ENCODE peak calls at places on chromosomes 2 and 18, in four cellular contexts. D is K562, Y is GM12878, L is HepG2. C is an unnamed sample.

GRCh38 chr2:85106489-85107180 is 26.6 kb upstream of the TCF7L1 start:
- DNase-seq in Y (no peak), L (no peak), D (no peak), C (no peak)

GRCh38 chr2:176642074-176642473 is 372.8 kb downstream of the MTX2 start:
- DNase-seq in L (no peak), D (no peak), Y (peak; percentile 23), C (no peak)

GRCh38 chr2:100945433-100945740 is 56.7 kb upstream of the RPL31 start:
- DNase-seq in L (no peak), Y (no peak), D (no peak), C (no peak)

GRCh38 chr18:13543811-13544732 is 182.3 kb downstream of the FAM210A start:
- DNase-seq in D (no peak), Y (no peak), L (peak; percentile 53), C (no peak)

GRCh38 chr2:39881494-39881893 is 102.4 kb upstream of the THUMPD2 start:
- DNase-seq in Y (no peak), L (no peak), D (no peak), C (no peak)

GRCh38 chr18:52242711-52243110 is 97.3 kb upstream of the DCC start:
- DNase-seq in D (no peak), L (no peak), Y (no peak), C (no peak)

GRCh38 chr2:233841183-233841582 is 13.2 kb downstream of the HJURP start:
- DNase-seq in D (no peak), Y (no peak), L (no peak), C (peak; percentile 17)

GRCh38 chr2:24351981-24352380 is 8.4 kb downstream of the ITSN2 start:
- DNase-seq in D (no peak), L (no peak), Y (no peak), C (no peak)

GRCh38 chr2:64404002-64404731 is 49.8 kb upstream of the LGALSL start:
- DNase-seq in Y (no peak), D (no peak), L (peak; percentile 77), C (peak; percentile 54)

GRCh38 chr2:109376796-109377495 is 236.8 kb downstream of the SEPTIN10 start:
- DNase-seq in Y (no peak), L (no peak), D (no peak), C (peak; percentile 29)

GRCh38 chr2:65053199-65053598 is 3.0 kb upstream of the CEP68 start:
- DNase-seq in Y (peak; percentile 91), L (no peak), D (no peak), C (no peak)

GRCh38 chr18:12606592-12607315 is 51.2 kb downstream of the SPIRE1 start:
- DNase-seq in L (peak; percentile 38), D (no peak), Y (no peak), C (no peak)

GRCh38 chr2:181203916-181204315 is 223.5 kb downstream of the UBE2E3 start:
- DNase-seq in L (no peak), Y (no peak), D (no peak), C (no peak)

GRCh38 chr2:8204691-8205090 is 477.2 kb upstream of the ID2 start:
- DNase-seq in L (no peak), D (no peak), Y (no peak), C (no peak)

GRCh38 chr2:46392561-46393351 is 86.6 kb upstream of the TMEM247 start:
- DNase-seq in L (no peak), D (no peak), Y (no peak), C (no peak)

GRCh38 chr2:127655209-127656073 is 9.5 kb downstream of the GPR17 start:
- DNase-seq in D (no peak), Y (no peak), L (no peak), C (no peak)

GRCh38 chr2:236592821-236593220 is 23.2 kb downstream of the ACKR3 start:
- DNase-seq in Y (no peak), L (peak; percentile 32), D (no peak), C (no peak)

GRCh38 chr2:109438773-109439191 is 175.0 kb downstream of the SEPTIN10 start:
- DNase-seq in Y (no peak), L (no peak), D (no peak), C (no peak)

GRCh38 chr2:74472945-74473258 is 422 bp upstream of the MRPL53 start:
- DNase-seq in L (no peak), D (no peak), Y (no peak), C (no peak)

GRCh38 chr2:31694444-31694843 is 113.7 kb upstream of the SRD5A2 start:
- DNase-seq in L (peak; percentile 43), Y (no peak), D (peak; percentile 35), C (no peak)

GRCh38 chr2:196925768-196926561 is 542 bp downstream of the PGAP1 start:
- DNase-seq in D (peak; percentile 6), L (peak; percentile 10), Y (no peak), C (peak; percentile 64)

GRCh38 chr2:237614151-237614720 is 13.2 kb upstream of the LRRFIP1 start:
- DNase-seq in D (no peak), Y (no peak), L (peak; percentile 100), C (no peak)

GRCh38 chr2:25740810-25741381 is 67.5 kb upstream of the DTNB start:
- DNase-seq in D (no peak), L (no peak), Y (no peak), C (no peak)

GRCh38 chr18:24544141-24544498 is 83.7 kb downstream of the HRH4 start:
- DNase-seq in Y (no peak), D (peak; percentile 49), L (peak; percentile 22), C (no peak)

GRCh38 chr18:62938006-62938405 is 222.7 kb downstream of the PHLPP1 start:
- DNase-seq in D (no peak), Y (no peak), L (no peak), C (no peak)

GRCh38 chr2:44495544-44495943 is 133.8 kb downstream of the CAMKMT start:
- DNase-seq in Y (no peak), D (no peak), L (no peak), C (no peak)

GRCh38 chr18:58143391-58143790 is 99.4 kb downstream of the NEDD4L start:
- DNase-seq in D (no peak), Y (no peak), L (no peak), C (no peak)

GRCh38 chr2:232551776-232552175 is 1.3 kb downstream of the EIF4E2 start:
- DNase-seq in Y (no peak), D (no peak), L (no peak), C (no peak)

GRCh38 chr2:165074884-165075283 is 119.6 kb upstream of the SLC38A11 start:
- DNase-seq in Y (no peak), D (no peak), L (no peak), C (no peak)

GRCh38 chr2:101106453-101107181 is 44.6 kb downstream of the TBC1D8 start:
- DNase-seq in Y (no peak), D (no peak), L (peak; percentile 94), C (no peak)

GRCh38 chr2:133497261-133497893 is 70.9 kb downstream of the NCKAP5 start:
- DNase-seq in L (no peak), D (no peak), Y (no peak), C (peak; percentile 43)

GRCh38 chr18:80179857-80180558 is 67.3 kb downstream of the PARD6G start:
- DNase-seq in L (no peak), D (no peak), Y (no peak), C (no peak)

GRCh38 chr2:9771481-9772017 is 71.7 kb upstream of the TAF1B start:
- DNase-seq in D (no peak), L (peak; percentile 44), Y (no peak), C (no peak)

DNA sequence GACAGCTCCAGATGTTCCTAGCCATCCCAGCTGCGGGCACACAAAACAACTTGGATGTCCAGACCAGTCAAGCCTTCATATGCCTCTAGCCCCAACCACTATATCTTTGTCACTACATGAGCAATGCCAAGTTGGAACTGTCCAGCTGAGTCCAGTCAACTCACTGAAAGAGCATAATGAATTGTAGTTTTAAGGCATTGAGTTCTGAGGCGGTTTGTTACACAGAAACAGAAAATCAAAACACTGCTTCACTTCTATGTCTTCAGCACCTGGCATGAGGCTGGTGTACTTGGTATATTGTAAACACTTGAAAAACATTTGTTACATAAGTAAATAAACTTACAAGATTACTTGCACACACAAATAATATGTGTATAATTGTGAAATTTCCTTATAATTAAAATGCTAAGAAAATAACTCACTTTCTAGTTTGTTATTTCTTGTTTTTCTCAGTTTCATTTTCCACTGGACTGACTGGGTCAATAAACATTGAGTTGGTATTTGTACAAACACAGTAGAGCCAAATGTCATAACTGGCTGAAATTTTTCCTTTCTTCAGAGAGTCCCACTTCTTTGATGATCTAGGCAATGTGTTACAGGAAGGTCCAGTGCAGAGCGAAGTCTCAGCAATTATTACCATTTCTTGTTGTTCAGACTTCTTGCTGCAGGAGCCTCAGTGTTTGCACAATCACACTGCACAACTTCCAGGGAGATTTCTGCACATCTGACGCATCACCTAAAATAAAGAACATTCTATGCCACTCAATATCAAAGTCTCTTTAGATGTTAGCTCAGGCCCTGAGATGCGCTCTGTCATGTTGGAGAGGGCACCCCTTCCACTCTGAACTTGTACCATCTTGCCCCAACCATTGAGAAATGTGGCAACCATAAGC is 38.2 kb upstream of the DPP4 start:
- DNase-seq in Y (no peak), D (no peak), L (peak; percentile 76), C (no peak)
- TF ChIP-seq KDM1A in Y (no peak), D (no peak), L (peak; percentile 43), C (no peak)

GRCh38 chr2:136874258-136874657 is 108.9 kb downstream of the THSD7B start:
- DNase-seq in Y (no peak), D (peak; percentile 2), L (peak; percentile 11), C (no peak)
- TF ChIP-seq RAD21 in Y (peak; percentile 47), D (no peak), L (no peak), C (peak; percentile 72)

GRCh38 chr2:199734651-199735050 is 116.3 kb downstream of the FTCDNL1 start:
- DNase-seq in Y (no peak), D (no peak), L (no peak), C (no peak)

GRCh38 chr2:199740111-199740428 is 110.9 kb downstream of the FTCDNL1 start:
- DNase-seq in L (no peak), D (no peak), Y (no peak), C (no peak)

GRCh38 chr2:199742884-199743283 is 108.1 kb downstream of the FTCDNL1 start:
- DNase-seq in Y (no peak), D (no peak), L (no peak), C (no peak)

GRCh38 chr2:199739413-199740110 is 111.4 kb downstream of the FTCDNL1 start:
- DNase-seq in L (peak; percentile 62), Y (no peak), D (peak; percentile 58), C (peak; percentile 57)

DNA sequence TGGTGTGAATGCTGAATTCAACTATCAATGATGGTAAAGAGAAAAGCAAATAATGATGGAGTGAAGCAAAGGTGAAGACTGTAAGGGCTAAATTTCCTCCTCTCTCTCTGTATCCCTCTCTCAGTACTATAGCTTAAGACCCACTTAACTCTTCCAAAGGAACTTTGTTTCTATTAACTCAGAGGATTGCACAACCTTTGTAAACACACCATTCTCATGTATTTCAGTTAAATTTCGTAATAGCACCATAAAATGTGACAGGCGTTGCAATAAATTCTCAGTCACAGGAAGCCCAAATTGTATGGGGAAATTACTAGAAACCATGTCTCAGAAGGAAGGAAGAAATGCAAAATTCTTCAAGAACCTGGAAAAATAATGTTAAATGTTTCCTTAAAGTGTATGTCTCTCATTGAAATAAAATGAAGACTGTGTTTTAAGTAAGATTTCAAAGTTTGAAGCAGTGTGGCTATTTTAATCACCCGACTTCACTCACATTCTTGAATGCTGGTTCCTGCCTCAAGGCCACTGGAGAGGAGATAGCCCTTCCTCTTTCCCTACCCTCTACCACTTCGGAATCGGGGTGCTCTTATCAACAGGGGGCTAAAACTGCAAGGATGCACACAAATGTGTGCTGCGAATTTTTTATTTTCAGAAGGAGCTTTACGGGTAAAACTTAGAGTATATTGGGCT is 112.1 kb downstream of the FTCDNL1 start:
- DNase-seq in D (no peak), Y (no peak), L (peak; percentile 82), C (no peak)
- TF ChIP-seq POLR2AphosphoS5 in D (no peak), Y (no peak), L (no peak), C (no peak)

GRCh38 chr18:7221424-7222155 is 9.3 kb upstream of the LRRC30 start:
- DNase-seq in D (peak; percentile 66), Y (peak; percentile 4), L (peak; percentile 59), C (peak; percentile 59)
- TF ChIP-seq KDM1A in D (no peak), Y (no peak), L (no peak), C (no peak)

GRCh38 chr2:1593371-1594205 is 150.7 kb downstream of the PXDN start:
- DNase-seq in D (no peak), Y (no peak), L (no peak), C (no peak)
- TF ChIP-seq RAD21 in D (no peak), Y (no peak), L (no peak), C (no peak)